ENCODE peak calls at places on chromosome 5, in five cellular contexts. O is T-helper 1 cell; Q is nucleus accumbens; T is activated gamma-delta T cell treated with Interleukin-2 at 50 U/mL for 16 hours; K is stimulated activated CD4-positive, alpha-beta T cell treated with anti-CD3 and anti-CD28 coated beads, Interleukin-4, amount 100 ng/mL, for 24 hours. S is an unnamed sample.
A peak's percentile ranks its signal among the peaks of the same experiment; 100 is the strongest.

GRCh38 chr5:159133041-159133741 is 33.5 kb upstream of the EBF1 start:
- DNase-seq in O (no peak), Q (no peak), T (no peak), K (no peak), S (no peak)

GRCh38 chr5:153463806-153464205 is 26.7 kb upstream of the GRIA1 start:
- DNase-seq in O (no peak), Q (no peak), T (no peak), K (no peak), S (no peak)

GRCh38 chr5:1385395-1386273 is 40.7 kb upstream of the CLPTM1L start:
- DNase-seq in O (peak; percentile 73), Q (peak; percentile 20), T (peak; percentile 86), K (peak; percentile 83), S (peak; percentile 86)

GRCh38 chr5:33743089-33743488 is 148.7 kb downstream of the ADAMTS12 start:
- DNase-seq in O (no peak), Q (no peak), T (no peak), K (no peak), S (no peak)

GRCh38 chr5:51731641-51732040 is 348.4 kb downstream of the ISL1 start:
- DNase-seq in O (no peak), Q (no peak), T (no peak), K (no peak), S (no peak)

GRCh38 chr5:5039918-5040317 is 100.2 kb upstream of the ADAMTS16 start:
- DNase-seq in O (no peak), Q (no peak), T (no peak), K (no peak), S (no peak)

GRCh38 chr5:120146787-120147186 is 317.3 kb upstream of the PRR16 start:
- DNase-seq in O (no peak), Q (no peak), T (no peak), K (no peak), S (no peak)

GRCh38 chr5:80055491-80056170 is 20.5 kb downstream of the THBS4 start:
- DNase-seq in O (no peak), Q (no peak), T (no peak), K (no peak), S (no peak)

GRCh38 chr5:113178073-113178779 is 201.6 kb downstream of the DCP2 start:
- DNase-seq in O (no peak), Q (no peak), T (no peak), K (no peak), S (no peak)

S was measured in T-helper 2 cell treated with Interferon-gamma antibody and Interleukin-4, amounts not matched to agents 5 μg/mL and 100 μg/mL, for 36 hours.